ENCODE peak calls at places on chromosomes 7 and 10, in seven cellular contexts. R, C, V, O, Z, T and Q are unnamed samples.

GRCh38 chr10:81520688-81521087 is 354.3 kb upstream of the NRG3 start:
- DNase-seq in R (no peak), C (no peak), V (no peak), O (no peak), Z (no peak), T (no peak), Q (no peak)

GRCh38 chr10:49620286-49620810 is 6.5 kb downstream of the CHAT start:
- DNase-seq in R (no peak), C (no peak), V (no peak), O (no peak), Z (no peak), T (no peak), Q (no peak)

GRCh38 chr10:19638173-19638872 is 177.9 kb upstream of the PLXDC2 start:
- DNase-seq in R (no peak), C (no peak), V (no peak), O (peak), Z (no peak), T (peak), Q (no peak)

GRCh38 chr10:115875172-115875571 is 397.8 kb downstream of the GFRA1 start:
- DNase-seq in R (no peak), C (no peak), V (no peak), O (no peak), Z (no peak), T (no peak), Q (no peak)

GRCh38 chr10:126568809-126569208 is 101.7 kb downstream of the C10orf90 start:
- DNase-seq in R (no peak), C (no peak), V (no peak), O (no peak), Z (no peak), T (no peak), Q (no peak)

GRCh38 chr10:93915603-93916002 is 21.8 kb downstream of the SLC35G1 start:
- DNase-seq in R (no peak), C (no peak), V (no peak), O (no peak), Z (no peak), T (no peak), Q (no peak)

GRCh38 chr7:42677751-42678231 is 234.1 kb downstream of the C7orf25 start:
- DNase-seq in R (no peak), C (no peak), V (no peak), O (no peak), Z (no peak), T (no peak), Q (no peak)

GRCh38 chr10:99785646-99786045 is 3.2 kb downstream of the ABCC2 start:
- DNase-seq in R (no peak), C (no peak), V (no peak), O (no peak), Z (no peak), T (peak), Q (no peak)

GRCh38 chr7:22723171-22723601 is 3.8 kb upstream of the IL6 start:
- DNase-seq in R (no peak), C (no peak), V (no peak), O (peak), Z (no peak), T (no peak), Q (no peak)

GRCh38 chr10:61164458-61165160 is 220.6 kb upstream of the RHOBTB1 start:
- DNase-seq in R (no peak), C (no peak), V (no peak), O (no peak), Z (no peak), T (no peak), Q (no peak)

GRCh38 chr10:91974960-91975359 is 51.4 kb downstream of the BTAF1 start:
- DNase-seq in R (no peak), C (no peak), V (no peak), O (no peak), Z (no peak), T (no peak), Q (no peak)

GRCh38 chr7:108611268-108611667 is 41.6 kb downstream of the DNAJB9 start:
- DNase-seq in R (no peak), C (no peak), V (no peak), O (no peak), Z (no peak), T (no peak), Q (no peak)

GRCh38 chr10:88792656-88793055 is 9.9 kb upstream of the LIPM start:
- DNase-seq in R (no peak), C (no peak), V (no peak), O (peak), Z (peak), T (peak), Q (no peak)

GRCh38 chr7:116241296-116241695 is 31.0 kb downstream of the TES start:
- DNase-seq in R (no peak), C (no peak), V (no peak), O (no peak), Z (no peak), T (no peak), Q (no peak)

GRCh38 chr10:70462349-70462984 is 16.1 kb upstream of the PALD1 start:
- DNase-seq in R (no peak), C (no peak), V (no peak), O (peak), Z (peak), T (no peak), Q (peak)

GRCh38 chr10:78464856-78465221 is 431.2 kb downstream of the RPS24 start:
- DNase-seq in R (no peak), C (no peak), V (peak), O (no peak), Z (no peak), T (no peak), Q (no peak)

GRCh38 chr7:8327199-8327598 is 65.2 kb upstream of the ICA1 start:
- DNase-seq in R (no peak), C (no peak), V (no peak), O (no peak), Z (no peak), T (no peak), Q (no peak)

GRCh38 chr10:108521827-108522503 is 1357.5 kb upstream of the SORCS1 start:
- DNase-seq in R (no peak), C (no peak), V (no peak), O (no peak), Z (no peak), T (peak), Q (no peak)

GRCh38 chr10:74880041-74880440 is 53.6 kb downstream of the KAT6B start:
- DNase-seq in R (no peak), C (no peak), V (no peak), O (no peak), Z (no peak), T (no peak), Q (no peak)

GRCh38 chr7:108222236-108222892 is 92.2 kb upstream of the LAMB4 start:
- DNase-seq in R (no peak), C (no peak), V (no peak), O (no peak), Z (no peak), T (no peak), Q (no peak)

GRCh38 chr10:72765051-72765450 is 73.1 kb downstream of the MCU start:
- DNase-seq in R (no peak), C (no peak), V (no peak), O (no peak), Z (no peak), T (no peak), Q (no peak)

GRCh38 chr10:72079356-72079755 is 9.0 kb downstream of the SPOCK2 start:
- DNase-seq in R (peak), C (no peak), V (no peak), O (peak), Z (no peak), T (no peak), Q (no peak)

GRCh38 chr7:112286294-112287086 is 80.0 kb downstream of the ZNF277 start:
- DNase-seq in R (no peak), C (no peak), V (no peak), O (peak), Z (no peak), T (no peak), Q (no peak)

GRCh38 chr7:132249591-132249971 is 326.7 kb downstream of the PLXNA4 start:
- DNase-seq in R (no peak), C (no peak), V (no peak), O (no peak), Z (no peak), T (peak), Q (no peak)

GRCh38 chr7:31073486-31074383 is 21.6 kb downstream of the ADCYAP1R1 start:
- DNase-seq in R (no peak), C (no peak), V (no peak), O (no peak), Z (no peak), T (no peak), Q (no peak)

GRCh38 chr10:91434041-91434440 is 23.9 kb downstream of the HECTD2 start:
- DNase-seq in R (no peak), C (no peak), V (no peak), O (no peak), Z (no peak), T (no peak), Q (no peak)

GRCh38 chr10:57015595-57016303 is 654.7 kb upstream of the ZWINT start:
- DNase-seq in R (no peak), C (no peak), V (no peak), O (no peak), Z (no peak), T (no peak), Q (peak)

GRCh38 chr7:134565643-134566136 is 16.8 kb downstream of the AKR1B15 start:
- DNase-seq in R (no peak), C (no peak), V (no peak), O (no peak), Z (no peak), T (no peak), Q (no peak)

GRCh38 chr10:78781251-78781913 is 287.4 kb upstream of the ZMIZ1 start:
- DNase-seq in R (no peak), C (no peak), V (no peak), O (no peak), Z (no peak), T (no peak), Q (no peak)

GRCh38 chr7:90473819-90474218 is 4.4 kb downstream of the PTTG1IP2 start:
- DNase-seq in R (no peak), C (no peak), V (no peak), O (no peak), Z (no peak), T (no peak), Q (no peak)

GRCh38 chr7:24715661-24716479 is 41.4 kb downstream of the GSDME start:
- DNase-seq in R (no peak), C (no peak), V (no peak), O (peak), Z (no peak), T (peak), Q (no peak)

GRCh38 chr7:4683884-4684565 is 1.9 kb downstream of the FOXK1 start:
- DNase-seq in R (peak), C (peak), V (no peak), O (peak), Z (no peak), T (peak), Q (peak)

GRCh38 chr7:132865766-132866531 is 215.9 kb downstream of the CHCHD3 start:
- DNase-seq in R (no peak), C (no peak), V (no peak), O (no peak), Z (no peak), T (no peak), Q (peak)

GRCh38 chr10:83374741-83375140 is 764.6 kb upstream of the GHITM start:
- DNase-seq in R (no peak), C (no peak), V (no peak), O (no peak), Z (no peak), T (no peak), Q (no peak)

GRCh38 chr10:86348321-86349210 is 18.0 kb downstream of the GRID1 start:
- DNase-seq in R (no peak), C (no peak), V (no peak), O (peak), Z (no peak), T (no peak), Q (no peak)

GRCh38 chr10:69965919-69966662 is 86.6 kb upstream of the MACROH2A2 start:
- DNase-seq in R (no peak), C (no peak), V (peak), O (no peak), Z (no peak), T (no peak), Q (no peak)

GRCh38 chr10:73916761-73917470 is 6.0 kb downstream of the PLAU start:
- DNase-seq in R (no peak), C (no peak), V (no peak), O (no peak), Z (no peak), T (no peak), Q (no peak)

GRCh38 chr10:131825960-131826650 is 74.7 kb upstream of the PPP2R2D start:
- DNase-seq in R (no peak), C (no peak), V (no peak), O (no peak), Z (no peak), T (no peak), Q (no peak)